ENCODE peak calls at places on chromosomes 3 and 15, in four cellular contexts. J is adrenal gland, D is stomach, G is sigmoid colon. Z is an unnamed sample.
A peak's percentile ranks its signal among the peaks of the same experiment; 100 is the strongest.

GRCh38 chr3:1469248-1469647 is 376.4 kb downstream of the CNTN6 start:
- DNase-seq in J (no peak), D (no peak), G (no peak), Z (no peak)

GRCh38 chr15:65875458-65875857 is 6.2 kb downstream of the RAB11A start:
- DNase-seq in J (no peak), D (no peak), G (no peak), Z (no peak)

GRCh38 chr3:107285197-107285596 is 92.0 kb upstream of the CCDC54 start:
- DNase-seq in J (no peak), D (no peak), G (no peak), Z (no peak)

GRCh38 chr3:185654758-185655145 is 68.7 kb downstream of the SENP2 start:
- DNase-seq in J (no peak), D (no peak), G (no peak), Z (no peak)

GRCh38 chr3:152272771-152273242 is 4.1 kb downstream of the MBNL1 start:
- DNase-seq in J (no peak), D (no peak), G (no peak), Z (no peak)

GRCh38 chr15:47820780-47821319 is 103.5 kb downstream of the SEMA6D start:
- DNase-seq in J (no peak), D (no peak), G (no peak), Z (no peak)

GRCh38 chr3:156459434-156459833 is 95.5 kb downstream of the SSR3 start:
- DNase-seq in J (no peak), D (no peak), G (peak; percentile 87), Z (no peak)

GRCh38 chr3:126338796-126339241 is 18.4 kb downstream of the KLF15 start:
- DNase-seq in J (no peak), D (peak; percentile 24), G (peak; percentile 69), Z (no peak)

GRCh38 chr3:56468184-56469106 is at the start of gene ERC2:
- DNase-seq in J (peak; percentile 57), D (peak; percentile 41), G (no peak), Z (peak; percentile 7)

GRCh38 chr3:71048948-71049347 is 534.6 kb downstream of the FOXP1 start:
- DNase-seq in J (no peak), D (peak; percentile 41), G (no peak), Z (no peak)

GRCh38 chr3:43998841-43999805 is 242.6 kb upstream of the TOPAZ1 start:
- DNase-seq in J (no peak), D (no peak), G (no peak), Z (peak; percentile 42)

GRCh38 chr3:43998374-43998840 is 243.3 kb upstream of the TOPAZ1 start:
- DNase-seq in J (no peak), D (no peak), G (no peak), Z (no peak)

GRCh38 chr3:43996379-43997301 is 245.0 kb upstream of the TOPAZ1 start:
- DNase-seq in J (no peak), D (no peak), G (no peak), Z (peak; percentile 18)

GRCh38 chr3:43995929-43996378 is 245.7 kb upstream of the TOPAZ1 start:
- DNase-seq in J (no peak), D (no peak), G (no peak), Z (no peak)

GRCh38 chr3:43997788-43998373 is 243.8 kb upstream of the TOPAZ1 start:
- DNase-seq in J (no peak), D (no peak), G (no peak), Z (no peak)
- TF ChIP-seq POLR2A in J (no peak), D (no peak), G (no peak), Z (no peak)

DNA sequence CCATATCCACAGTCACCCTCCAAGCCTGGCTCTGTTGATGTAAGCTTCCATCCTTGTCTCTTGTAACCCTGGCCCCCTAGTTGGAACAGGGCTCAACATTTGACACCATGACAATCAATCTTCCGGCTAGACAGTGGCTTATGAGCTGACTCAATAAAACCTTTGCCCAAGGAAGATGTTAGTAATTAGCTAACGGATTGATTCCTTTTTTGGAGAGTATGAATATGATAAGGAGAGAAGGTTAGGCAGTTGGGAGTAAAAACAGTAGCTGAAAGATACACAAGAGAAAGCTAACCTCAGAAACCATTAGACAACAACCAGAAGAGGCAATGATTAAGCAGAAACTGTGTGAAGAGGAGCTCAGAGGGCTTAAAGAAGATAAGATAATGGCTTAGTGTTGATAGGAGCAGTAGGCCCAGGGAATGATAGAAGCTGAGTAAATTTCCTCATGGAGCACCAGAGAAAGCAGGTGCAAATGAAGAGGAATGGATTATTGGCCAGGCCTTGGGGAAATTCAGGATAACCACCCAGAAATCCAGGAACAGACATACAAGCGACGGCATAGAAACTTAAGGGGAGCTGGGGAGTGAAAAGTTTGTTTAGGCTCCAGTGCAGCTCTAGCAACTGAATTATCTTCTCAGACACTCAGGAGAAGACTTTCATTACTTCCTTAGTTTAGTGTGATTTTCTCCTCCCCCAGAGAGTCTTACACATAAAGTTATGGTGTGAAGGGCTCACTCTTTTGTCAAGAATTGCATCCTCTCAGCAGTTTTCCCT is 7.8 kb upstream of the RFX7 start:
- DNase-seq in J (no peak), D (no peak), G (no peak), Z (no peak)
- TF ChIP-seq POLR2A in J (no peak), D (no peak), G (no peak), Z (no peak)

DNA sequence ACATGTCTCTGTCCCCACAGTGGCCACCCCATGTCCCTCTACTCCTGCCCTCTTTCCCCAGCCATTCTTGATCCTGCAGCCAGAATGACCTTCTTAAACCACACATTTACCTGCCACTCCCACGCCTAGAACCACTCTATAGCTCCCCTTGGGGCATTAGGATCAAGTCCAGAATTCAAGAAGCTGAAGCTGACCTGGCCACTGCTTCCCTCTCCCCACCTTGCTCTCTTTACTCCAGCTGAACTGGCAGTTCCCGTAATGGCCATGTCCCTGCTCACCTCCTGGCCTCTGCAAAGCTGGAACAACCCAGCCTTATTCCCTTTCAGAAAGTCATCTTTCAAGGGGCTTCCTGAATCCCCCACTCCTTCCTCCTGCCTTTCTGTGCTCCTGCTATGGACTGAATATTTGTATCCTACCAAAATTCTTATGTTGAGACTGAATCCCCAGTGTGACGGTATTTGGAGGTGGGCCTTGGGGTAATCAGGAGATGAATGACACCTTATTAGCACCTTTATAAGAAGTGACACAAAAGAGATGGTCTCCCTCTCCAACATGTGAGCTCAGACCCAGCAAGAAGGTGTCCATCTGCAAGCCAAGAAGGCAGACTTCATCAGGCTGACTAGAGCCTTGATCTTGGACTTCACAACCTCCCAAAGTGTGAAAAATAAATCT is 3.8 kb downstream of the CSRNP1 start:
- DNase-seq in J (no peak), D (no peak), G (no peak), Z (no peak)
- TF ChIP-seq POLR2A in J (no peak), D (no peak), G (no peak), Z (peak; percentile 31)

GRCh38 chr3:101778385-101779046 is 495 bp upstream of the NXPE3 start:
- DNase-seq in J (no peak), D (no peak), G (no peak), Z (no peak)
- TF ChIP-seq POLR2A in J (no peak), D (no peak), G (no peak), Z (no peak)

GRCh38 chr15:98562361-98562791 is 86.0 kb upstream of the IGF1R start:
- DNase-seq in J (no peak), D (no peak), G (peak; percentile 94), Z (no peak)
- TF ChIP-seq POLR2A in J (no peak), D (no peak), G (no peak), Z (no peak)

GRCh38 chr3:122377975-122378374 is 5.1 kb downstream of the MIX23 start:
- DNase-seq in J (no peak), D (no peak), G (no peak), Z (no peak)

GRCh38 chr3:122374034-122374433 is 9.0 kb downstream of the MIX23 start:
- DNase-seq in J (no peak), D (no peak), G (no peak), Z (no peak)
- TF ChIP-seq POLR2A in J (no peak), D (no peak), G (no peak), Z (no peak)

DNA sequence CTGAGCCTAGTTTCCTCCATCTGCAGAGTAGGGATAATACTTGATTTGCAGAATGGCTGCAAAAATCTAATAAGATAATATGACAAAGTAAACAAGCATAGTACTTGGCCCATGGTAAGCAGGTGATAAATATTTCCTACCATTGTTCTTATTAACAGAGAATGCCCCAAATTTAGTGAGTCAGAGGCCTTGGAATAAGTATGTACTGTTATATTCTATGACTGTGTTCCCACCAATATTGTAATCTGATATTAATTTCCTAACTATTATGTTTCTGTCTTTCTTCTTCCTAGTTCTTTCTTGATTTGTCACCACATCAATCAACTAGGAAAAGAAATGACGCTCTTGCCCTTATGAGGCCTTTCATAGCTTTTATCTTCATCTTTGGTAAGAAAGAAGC is 178.4 kb upstream of the SLC2A2 start:
- DNase-seq in J (no peak), D (no peak), G (no peak), Z (no peak)
- TF ChIP-seq POLR2A in J (no peak), D (no peak), G (no peak), Z (no peak)

DNA sequence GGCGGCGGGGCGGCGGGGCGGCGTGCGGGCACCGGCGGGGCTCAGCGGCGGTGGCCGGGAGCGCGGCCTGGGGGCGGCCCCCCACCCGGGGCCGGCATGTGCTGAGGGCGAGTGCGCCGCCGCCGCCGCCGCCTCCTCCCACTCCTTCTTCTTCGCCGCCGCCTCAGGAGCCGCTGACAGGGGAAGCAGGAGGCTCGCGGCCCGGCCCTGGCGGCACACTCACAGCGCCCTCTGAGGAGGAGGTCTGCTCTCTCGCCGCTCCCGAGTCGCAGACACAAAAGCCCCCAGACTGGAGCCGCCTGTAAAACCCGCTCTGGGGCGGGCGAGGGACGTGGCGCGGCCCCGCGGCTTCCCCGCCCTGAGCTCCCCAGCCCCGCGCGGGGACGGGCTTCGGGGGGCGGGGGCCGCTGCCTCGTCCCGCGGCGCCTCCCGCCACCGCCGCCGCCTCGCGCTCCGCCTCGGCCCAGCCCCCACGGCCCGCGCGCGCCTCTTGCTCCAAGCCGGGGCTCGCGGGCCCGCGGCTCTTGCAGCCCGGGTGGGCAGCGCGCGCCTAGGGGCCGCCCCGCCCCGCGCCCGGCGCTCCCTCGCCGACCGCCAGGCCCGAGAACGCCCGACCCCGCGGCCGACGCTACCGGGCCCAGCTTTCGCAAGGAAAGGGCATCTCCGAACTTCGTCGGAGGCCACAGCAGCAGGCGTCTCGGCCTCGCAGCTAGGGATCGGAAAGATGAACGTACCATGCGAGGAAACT is at the start of gene PYGO1:
- DNase-seq in J (peak; percentile 56), D (peak; percentile 48), G (peak; percentile 81), Z (peak; percentile 59)
- TF ChIP-seq POLR2A in J (no peak), D (no peak), G (no peak), Z (no peak)